ENCODE peak calls at places on chromosomes 7 and 10, in four cellular contexts. One of them, this sample, is unnamed.

GRCh38 chr7:7922684-7923385 is 45.8 kb upstream of the GLCCI1 start:
- DNase-seq in lung microvascular endothelial cell: no peak
- DNase-seq in SHP77: no peak
- DNase-seq in choroid plexus epithelial cell: no peak
- DNase-seq in this sample: no peak

GRCh38 chr7:25216837-25217236 is 11.4 kb downstream of the NPVF start:
- DNase-seq in lung microvascular endothelial cell: peak
- DNase-seq in SHP77: peak
- DNase-seq in choroid plexus epithelial cell: peak
- DNase-seq in this sample: peak

GRCh38 chr10:48343106-48343505 is 36.6 kb downstream of the MAPK8 start:
- DNase-seq in lung microvascular endothelial cell: no peak
- DNase-seq in SHP77: no peak
- DNase-seq in choroid plexus epithelial cell: no peak
- DNase-seq in this sample: no peak

GRCh38 chr7:23594879-23595604 is 2.1 kb upstream of the CCDC126 start:
- DNase-seq in lung microvascular endothelial cell: no peak
- DNase-seq in SHP77: no peak
- DNase-seq in choroid plexus epithelial cell: peak
- DNase-seq in this sample: no peak

GRCh38 chr10:80444646-80445319 is 9.3 kb upstream of the TSPAN14 start:
- DNase-seq in lung microvascular endothelial cell: peak
- DNase-seq in SHP77: no peak
- DNase-seq in choroid plexus epithelial cell: peak
- DNase-seq in this sample: peak

GRCh38 chr10:115093776-115094361 is 704 bp downstream of the ATRNL1 start:
- DNase-seq in lung microvascular endothelial cell: no peak
- DNase-seq in SHP77: no peak
- DNase-seq in choroid plexus epithelial cell: peak
- DNase-seq in this sample: peak

GRCh38 chr10:35194906-35195305 is 68.3 kb downstream of the CREM start:
- DNase-seq in lung microvascular endothelial cell: peak
- DNase-seq in SHP77: peak
- DNase-seq in choroid plexus epithelial cell: peak
- DNase-seq in this sample: peak

GRCh38 chr10:121154846-121155245 is 303.7 kb downstream of the WDR11 start:
- DNase-seq in lung microvascular endothelial cell: no peak
- DNase-seq in SHP77: no peak
- DNase-seq in choroid plexus epithelial cell: no peak
- DNase-seq in this sample: no peak

GRCh38 chr10:125606406-125606805 is 76.6 kb downstream of the TEX36 start:
- DNase-seq in lung microvascular endothelial cell: peak
- DNase-seq in SHP77: no peak
- DNase-seq in choroid plexus epithelial cell: no peak
- DNase-seq in this sample: peak

GRCh38 chr7:30087371-30087770 is 47.4 kb upstream of the MTURN start:
- DNase-seq in lung microvascular endothelial cell: no peak
- DNase-seq in SHP77: no peak
- DNase-seq in choroid plexus epithelial cell: no peak
- DNase-seq in this sample: no peak

GRCh38 chr7:3559178-3559765 is 258.2 kb downstream of the SDK1 start:
- DNase-seq in lung microvascular endothelial cell: peak
- DNase-seq in SHP77: peak
- DNase-seq in choroid plexus epithelial cell: peak
- DNase-seq in this sample: peak